ENCODE peak calls at places on chromosomes 5 and 9, in four cellular contexts. Z, W, L and J are unnamed samples.

GRCh38 chr5:6545770-6546690 is 86.8 kb downstream of the NSUN2 start:
- DNase-seq in Z (no peak), L (no peak), W (no peak), J (peak)

GRCh38 chr9:91415290-91415689 is 8.3 kb downstream of the NFIL3 start:
- DNase-seq in Z (peak), W (no peak), L (peak), J (no peak)

GRCh38 chr9:113511856-113512761 is 48.6 kb downstream of the RGS3 start:
- DNase-seq in L (peak), Z (peak), W (peak), J (no peak)

GRCh38 chr5:181130832-181131496 is at the start of gene OR2V1:
- DNase-seq in Z (no peak), W (no peak), L (no peak), J (no peak)

GRCh38 chr5:160175438-160176218 is 53.7 kb upstream of the FABP6 start:
- DNase-seq in Z (no peak), L (no peak), W (no peak), J (no peak)

GRCh38 chr9:124045076-124045829 is 33.7 kb downstream of the LHX2 start:
- DNase-seq in W (no peak), L (no peak), Z (no peak), J (peak)

GRCh38 chr5:177474094-177474493 is 660 bp upstream of the DBN1 start:
- DNase-seq in L (no peak), W (no peak), Z (peak), J (no peak)

GRCh38 chr5:2110934-2111462 is 228.3 kb upstream of the IRX4 start:
- DNase-seq in Z (no peak), L (no peak), W (no peak), J (no peak)

GRCh38 chr9:70111641-70112236 is 68.1 kb downstream of the MAMDC2 start:
- DNase-seq in L (no peak), Z (no peak), W (no peak), J (no peak)

GRCh38 chr5:1814183-1815020 is 13.2 kb downstream of the NDUFS6 start:
- DNase-seq in W (no peak), Z (no peak), L (no peak), J (no peak)

GRCh38 chr9:70105142-70105541 is 61.5 kb downstream of the MAMDC2 start:
- DNase-seq in L (no peak), W (no peak), Z (no peak), J (no peak)

GRCh38 chr5:74736759-74737158 is 30.2 kb downstream of the GFM2 start:
- DNase-seq in W (no peak), Z (no peak), L (no peak), J (no peak)

GRCh38 chr5:38585812-38586211 is 29.4 kb upstream of the LIFR start:
- DNase-seq in W (no peak), L (no peak), Z (no peak), J (no peak)

GRCh38 chr5:177035982-177036381 is 13.5 kb downstream of the ZNF346 start:
- DNase-seq in L (peak), Z (peak), W (no peak), J (no peak)

GRCh38 chr9:1100945-1101344 is 50.8 kb downstream of the DMRT2 start:
- DNase-seq in W (no peak), L (no peak), Z (no peak), J (peak)

GRCh38 chr5:94968507-94969095 is 316.3 kb downstream of the MCTP1 start:
- DNase-seq in L (peak), Z (peak), W (no peak), J (no peak)

GRCh38 chr9:124894741-124895170 is 32.8 kb downstream of the ARPC5L start:
- DNase-seq in W (no peak), Z (no peak), L (peak), J (no peak)

GRCh38 chr5:38672059-38672791 is 115.8 kb upstream of the LIFR start:
- DNase-seq in Z (no peak), L (no peak), W (no peak), J (no peak)

GRCh38 chr9:135048046-135048757 is 39.3 kb upstream of the OLFM1 start:
- DNase-seq in L (no peak), Z (no peak), W (no peak), J (peak)

GRCh38 chr9:35490155-35490909 is 421 bp downstream of the RUSC2 start:
- DNase-seq in W (peak), L (no peak), Z (no peak), J (no peak)

GRCh38 chr9:80085668-80086067 is 513.9 kb downstream of the TLE4 start:
- DNase-seq in Z (no peak), W (no peak), L (no peak), J (no peak)

GRCh38 chr9:125763373-125763772 is 16.2 kb downstream of the PBX3 start:
- DNase-seq in L (no peak), W (no peak), Z (no peak), J (no peak)

GRCh38 chr9:137191691-137192447 is 3.4 kb downstream of the SSNA1 start:
- DNase-seq in W (no peak), Z (no peak), L (no peak), J (no peak)

GRCh38 chr5:142597546-142598337 is 88.1 kb downstream of the FGF1 start:
- DNase-seq in Z (no peak), L (no peak), W (no peak), J (no peak)

GRCh38 chr9:7209990-7210389 is 452.2 kb downstream of the KDM4C start:
- DNase-seq in W (no peak), L (no peak), Z (no peak), J (no peak)

GRCh38 chr5:177557041-177557647 is 2.8 kb upstream of the FAM193B start:
- DNase-seq in W (no peak), Z (no peak), L (no peak), J (no peak)

GRCh38 chr5:7902201-7902600 is 33.3 kb downstream of the MTRR start:
- DNase-seq in L (no peak), W (no peak), Z (no peak), J (no peak)

GRCh38 chr5:7894860-7895259 is 25.9 kb downstream of the MTRR start:
- DNase-seq in L (no peak), Z (peak), W (no peak), J (no peak)

GRCh38 chr5:7894439-7894838 is 25.5 kb downstream of the MTRR start:
- DNase-seq in W (no peak), L (no peak), Z (no peak), J (no peak)

GRCh38 chr5:7897014-7897600 is 28.2 kb downstream of the MTRR start:
- DNase-seq in W (no peak), L (no peak), Z (no peak), J (no peak)
- TF ChIP-seq CTCF in W (no peak), L (no peak), Z (peak), J (peak)

DNA sequence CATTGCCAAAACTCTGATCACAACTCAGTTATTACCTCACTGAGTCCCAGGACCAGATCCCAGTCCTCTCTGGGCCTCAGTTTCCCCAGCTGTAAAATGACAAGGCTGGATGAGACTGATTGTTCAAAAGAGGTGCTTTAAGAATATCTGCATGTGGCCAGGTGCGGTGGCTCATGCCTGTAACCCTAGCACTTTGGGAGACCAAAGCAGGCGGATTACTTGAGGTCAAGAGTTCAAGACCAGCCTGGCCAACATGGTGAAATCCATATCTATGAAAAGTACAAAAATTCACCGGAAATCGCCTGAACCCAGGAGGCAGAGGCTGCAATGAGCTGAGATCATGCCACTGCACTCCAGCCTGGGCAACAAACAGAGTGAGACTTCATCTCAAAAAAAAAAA is 8.3 kb downstream of the ATOX1 start:
- DNase-seq in Z (no peak), W (no peak), L (no peak), J (no peak)
- TF ChIP-seq CTCF in Z (no peak), W (no peak), L (no peak), J (no peak)

GRCh38 chr5:78920604-78921003 is 64.5 kb downstream of the ARSB start:
- DNase-seq in W (no peak), Z (no peak), L (no peak), J (no peak)
- TF ChIP-seq CTCF in W (no peak), Z (peak), L (no peak), J (no peak)

DNA sequence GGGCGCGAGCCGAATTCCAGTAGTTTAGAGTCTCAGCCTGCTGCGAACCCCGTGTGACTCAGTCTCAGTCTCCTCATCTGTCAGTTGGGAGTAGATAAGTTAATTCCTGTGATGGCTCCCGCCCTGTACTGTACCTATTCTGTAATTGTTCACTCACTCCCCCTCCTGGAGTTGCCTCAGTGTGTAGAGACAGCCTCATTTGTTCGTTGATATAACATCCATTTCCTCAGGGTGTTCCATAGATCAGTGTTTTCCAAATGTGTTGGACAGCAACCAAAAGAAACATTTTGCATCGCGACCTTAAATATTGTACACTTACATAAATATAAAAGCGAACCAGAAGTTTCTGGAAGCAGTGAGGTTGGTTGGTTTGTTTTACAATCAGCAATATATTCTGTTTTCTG is 680 bp downstream of the NFX1 start:
- DNase-seq in W (no peak), L (no peak), Z (peak), J (no peak)
- TF ChIP-seq CTCF in W (no peak), L (no peak), Z (no peak), J (no peak)